ENCODE peak calls at places on chromosomes 3 and 15, in seven cellular contexts. L is foreskin fibroblast, I is endodermal cell, O is Panc1, X is body of pancreas, C is cardiac fibroblast, K is breast epithelium. M is an unnamed sample.

GRCh38 chr15:69491051-69491505 is 38.5 kb downstream of the RPLP1 start:
- DNase-seq in X (no peak), I (peak), L (no peak), O (no peak), K (peak), C (peak), M (no peak)

GRCh38 chr3:44396200-44397171 is 57.9 kb downstream of the TCAIM start:
- DNase-seq in K (no peak), I (no peak), X (no peak), O (no peak), C (no peak), L (no peak), M (no peak)

GRCh38 chr3:30347679-30348216 is 258.7 kb upstream of the TGFBR2 start:
- DNase-seq in C (peak), K (no peak), X (no peak), O (peak), I (no peak), L (peak), M (peak)

GRCh38 chr3:94440767-94441493 is 378.1 kb downstream of the NSUN3 start:
- DNase-seq in K (no peak), O (no peak), X (no peak), I (no peak), C (peak), L (peak), M (peak)

GRCh38 chr15:58517682-58518525 is 86.1 kb downstream of the LIPC start:
- DNase-seq in L (no peak), C (no peak), K (no peak), X (peak), I (no peak), O (no peak), M (no peak)

GRCh38 chr15:101180620-101181307 is 71.1 kb downstream of the CHSY1 start:
- DNase-seq in L (no peak), O (no peak), I (no peak), K (no peak), C (no peak), X (no peak), M (no peak)

GRCh38 chr15:91099616-91100560 is at the start of gene SV2B:
- DNase-seq in K (no peak), C (peak), L (peak), I (peak), X (peak), O (no peak), M (no peak)

GRCh38 chr15:52491460-52491859 is 37.2 kb downstream of the MYO5A start:
- DNase-seq in K (no peak), L (peak), C (peak), O (no peak), I (no peak), X (no peak), M (peak)

GRCh38 chr3:134030382-134030753 is 643 bp upstream of the SLCO2A1 start:
- DNase-seq in L (no peak), C (no peak), O (no peak), X (no peak), I (peak), K (peak), M (no peak)

GRCh38 chr3:116836286-116836685 is 126.7 kb downstream of the TUSC7 start:
- DNase-seq in I (no peak), X (no peak), O (no peak), L (peak), K (no peak), C (no peak), M (no peak)

GRCh38 chr3:44104668-44105321 is 136.9 kb upstream of the TOPAZ1 start:
- DNase-seq in O (peak), L (peak), X (peak), I (no peak), K (no peak), C (no peak), M (peak)

GRCh38 chr15:77688270-77689058 is 55.8 kb upstream of the LINGO1 start:
- DNase-seq in L (no peak), I (no peak), X (no peak), C (no peak), O (no peak), K (no peak), M (no peak)

GRCh38 chr3:15332405-15333098 is at the start of gene SH3BP5:
- DNase-seq in C (peak), K (peak), L (peak), O (peak), X (peak), I (peak), M (no peak)

GRCh38 chr3:64388886-64389285 is 163.6 kb upstream of the PRICKLE2 start:
- DNase-seq in O (no peak), L (no peak), X (no peak), K (no peak), I (no peak), C (no peak), M (no peak)

GRCh38 chr15:30859091-30859874 is 44.4 kb upstream of the FAN1 start:
- DNase-seq in X (no peak), K (no peak), C (peak), L (peak), I (no peak), O (peak), M (peak)

GRCh38 chr15:60963557-60963956 is 265.5 kb downstream of the RORA start:
- DNase-seq in I (no peak), X (no peak), K (no peak), O (no peak), C (no peak), L (no peak), M (no peak)

GRCh38 chr3:39191103-39191502 is 1.3 kb downstream of the XIRP1 start:
- DNase-seq in I (peak), O (no peak), L (no peak), X (no peak), K (no peak), C (no peak), M (no peak)

GRCh38 chr3:37384117-37384516 is 209.7 kb upstream of the LRRFIP2 start:
- DNase-seq in X (no peak), C (no peak), L (no peak), I (no peak), K (no peak), O (no peak), M (no peak)

GRCh38 chr15:61634837-61635236 is 405.7 kb upstream of the RORA start:
- DNase-seq in O (no peak), I (no peak), L (no peak), K (no peak), C (no peak), X (no peak), M (no peak)

GRCh38 chr3:40299721-40300335 is 9.7 kb upstream of the EIF1B start:
- DNase-seq in O (no peak), C (peak), L (peak), K (no peak), I (no peak), X (peak), M (peak)

DNA sequence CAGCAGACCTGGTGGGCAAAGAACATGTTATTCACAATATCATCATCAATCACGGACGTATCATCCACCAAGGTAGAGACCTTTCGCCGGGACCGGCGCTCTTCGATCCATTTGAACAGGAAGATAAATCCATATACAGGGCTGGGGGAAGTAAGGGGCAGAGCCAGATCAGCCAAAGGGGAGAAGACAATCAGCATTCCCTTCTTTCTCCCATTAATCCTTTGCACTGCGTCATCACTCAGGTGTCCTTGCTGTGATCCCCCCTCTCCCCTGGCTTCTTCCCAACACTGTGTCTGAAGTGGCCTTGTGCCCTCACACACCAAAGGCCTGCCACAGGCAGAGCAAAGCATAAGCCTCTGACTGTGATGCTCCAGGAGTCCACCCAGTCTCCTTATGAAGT is 36.4 kb downstream of the SEMA3G start:
- DNase-seq in K (no peak), C (no peak), X (no peak), L (no peak), O (no peak), I (no peak), M (no peak)
- H3K4me3 ChIP-seq in K (peak), C (no peak), X (no peak), L (peak), O (peak), I (peak), M (no peak)

GRCh38 chr3:17894434-17895060 is 152.1 kb upstream of the TBC1D5 start:
- DNase-seq in K (no peak), C (peak), I (peak), X (peak), L (peak), O (peak), M (peak)
- TF ChIP-seq CTCF in K (no peak), C (peak), I (peak), X (no peak), L (peak), O (peak), M (peak)

GRCh38 chr15:57376695-57377477 is 581 bp downstream of the CGNL1 start:
- DNase-seq in L (peak), O (no peak), C (peak), K (peak), I (peak), X (peak), M (no peak)
- H3K4me3 ChIP-seq in L (peak), O (peak), C (peak), K (peak), I (peak), X (peak), M (peak)

GRCh38 chr15:66744610-66745279 is 42.7 kb downstream of the SMAD6 start:
- DNase-seq in K (no peak), O (no peak), X (no peak), I (no peak), L (no peak), C (no peak), M (no peak)
- TF ChIP-seq CTCF in K (no peak), O (no peak), X (no peak), I (peak), L (peak), C (no peak), M (peak)

GRCh38 chr15:64775551-64776401 is at the start of gene RBPMS2:
- DNase-seq in K (no peak), L (peak), O (no peak), X (peak), C (peak), I (peak), M (no peak)

GRCh38 chr15:64773606-64774555 is 1.5 kb downstream of the RBPMS2 start:
- DNase-seq in K (no peak), I (peak), O (no peak), L (no peak), C (no peak), X (no peak), M (no peak)

GRCh38 chr15:64774556-64775523 is 549 bp downstream of the RBPMS2 start:
- DNase-seq in O (no peak), X (peak), L (peak), I (peak), C (no peak), K (no peak), M (no peak)

GRCh38 chr15:64779024-64779423 is 3.6 kb upstream of the RBPMS2 start:
- DNase-seq in X (no peak), O (no peak), L (no peak), I (peak), C (no peak), K (no peak), M (no peak)

DNA sequence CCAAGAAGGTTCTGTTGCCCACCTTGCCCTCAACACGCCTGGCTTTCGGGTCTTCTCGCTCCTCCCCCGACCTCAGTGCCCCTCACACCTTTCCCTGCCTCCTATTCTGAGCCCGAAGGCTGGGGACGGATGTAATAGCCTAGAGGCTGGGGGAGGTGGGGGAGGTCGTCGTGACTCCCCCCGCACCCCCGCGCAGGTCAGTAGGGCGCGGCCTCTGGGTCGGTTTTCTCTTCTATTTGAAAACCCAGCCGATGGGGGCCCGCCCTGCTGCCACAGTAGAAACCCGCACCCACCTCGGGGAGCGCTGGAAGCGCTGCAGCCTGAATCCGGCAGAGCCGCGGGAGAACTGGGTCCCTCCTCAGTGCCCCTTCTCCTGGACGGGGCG is 1.0 kb upstream of the RBPMS2 start:
- DNase-seq in L (no peak), C (no peak), O (no peak), K (no peak), X (no peak), I (peak), M (no peak)
- H3K4me3 ChIP-seq in L (no peak), C (peak), O (peak), K (peak), X (no peak), I (peak), M (no peak)